ENCODE peak calls at places on chromosome 4, in five cellular contexts. F is ovary; W is cardiac muscle cell; O is neural progenitor cell; T is CD8-positive, alpha-beta T cell. S is an unnamed sample. For H3K4me1, the result is how much of the 10 kb centered on the place peaks cover.

GRCh38 chr4:108834787-108835384 is 72.0 kb upstream of the ETNPPL start:
- DNase-seq in W (peak), F (no peak), O (peak), T (no peak), S (no peak)

GRCh38 chr4:75845992-75846391 is 56.3 kb downstream of the PPEF2 start:
- DNase-seq in F (no peak), O (no peak), T (no peak), W (no peak), S (no peak)

GRCh38 chr4:106329027-106329618 is 12.8 kb downstream of the AIMP1 start:
- DNase-seq in O (peak), W (peak), T (no peak), F (no peak), S (no peak)

GRCh38 chr4:7109169-7109568 is 41.3 kb upstream of the GRPEL1 start:
- DNase-seq in W (no peak), O (no peak), T (no peak), F (no peak), S (no peak)

GRCh38 chr4:5474756-5475155 is 233.6 kb downstream of the EVC2 start:
- DNase-seq in O (no peak), F (no peak), T (no peak), W (no peak), S (no peak)

GRCh38 chr4:39480251-39480650 is 21.4 kb downstream of the LIAS start:
- DNase-seq in O (no peak), F (no peak), W (no peak), T (no peak), S (no peak)

GRCh38 chr4:40555176-40555900 is 74.3 kb downstream of the RBM47 start:
- DNase-seq in T (no peak), F (no peak), W (no peak), O (no peak), S (no peak)

GRCh38 chr4:31461425-31461824 is 741.3 kb downstream of the PCDH7 start:
- DNase-seq in F (no peak), O (no peak), T (no peak), W (no peak), S (no peak)

GRCh38 chr4:55396305-55397023 is 707 bp downstream of the TMEM165 start:
- DNase-seq in O (peak), F (peak), T (peak), W (peak), S (peak)

GRCh38 chr4:65033899-65034298 is 624.6 kb upstream of the TECRL start:
- DNase-seq in T (no peak), W (peak), O (no peak), F (no peak), S (no peak)

GRCh38 chr4:119087656-119088055 is 48.0 kb upstream of the MYOZ2 start:
- DNase-seq in O (no peak), F (no peak), W (no peak), T (no peak), S (no peak)

GRCh38 chr4:8198906-8199593 is at the start of gene SH3TC1:
- DNase-seq in F (peak), W (peak), T (peak), O (peak), S (peak)

GRCh38 chr4:56910172-56910967 is 2.7 kb downstream of the REST start:
- DNase-seq in O (peak), F (no peak), T (no peak), W (peak), S (no peak)

GRCh38 chr4:138199568-138200235 is 42.4 kb downstream of the SLC7A11 start:
- DNase-seq in T (no peak), W (no peak), O (no peak), F (no peak), S (no peak)

DNA sequence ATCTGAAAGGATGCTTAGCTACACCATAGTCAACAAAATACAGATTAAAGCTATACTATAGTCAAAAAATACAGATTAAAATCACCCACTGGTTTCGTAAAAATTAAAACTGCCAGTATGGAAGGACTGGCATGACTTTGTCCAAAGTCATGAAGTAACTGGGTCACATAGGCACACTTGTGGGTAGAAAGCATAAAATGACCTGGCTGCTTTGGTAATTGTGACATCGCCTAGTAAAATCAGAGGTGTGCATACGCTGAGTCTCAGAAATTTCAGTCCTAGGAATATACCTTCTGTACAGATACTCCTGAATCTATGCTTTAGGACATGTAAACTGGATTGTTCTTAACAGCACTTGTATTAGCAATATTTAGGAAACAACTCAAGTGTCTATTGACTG is 28.1 kb downstream of the CLNK start:
- DNase-seq in T (no peak), W (no peak), O (no peak), F (no peak), S (no peak)
- H3K4me1 ChIP-seq in T (under half), W (under half), O (under half), F (under half), S (under half)

GRCh38 chr4:162104459-162105124 is 59.2 kb downstream of the FSTL5 start:
- DNase-seq in T (no peak), F (no peak), W (no peak), O (no peak), S (no peak)
- H3K4me1 ChIP-seq in T (under half), F (under half), W (under half), O (under half), S (under half)

GRCh38 chr4:168868856-168869201 is 141.2 kb downstream of the CBR4 start:
- DNase-seq in O (no peak), T (no peak), W (no peak), F (no peak), S (no peak)

GRCh38 chr4:168865854-168866253 is 144.2 kb downstream of the CBR4 start:
- DNase-seq in O (no peak), W (no peak), T (no peak), F (no peak), S (no peak)

GRCh38 chr4:168867128-168867527 is 142.9 kb downstream of the CBR4 start:
- DNase-seq in T (no peak), O (no peak), F (no peak), W (no peak), S (no peak)

GRCh38 chr4:168866635-168867034 is 143.4 kb downstream of the CBR4 start:
- DNase-seq in F (no peak), O (no peak), W (no peak), T (no peak), S (no peak)

GRCh38 chr4:168868044-168868855 is 141.8 kb downstream of the CBR4 start:
- DNase-seq in O (no peak), F (no peak), T (no peak), W (no peak), S (no peak)
- H3K4me1 ChIP-seq in O (under half), F (under half), T (under half), W (under half), S (under half)

DNA sequence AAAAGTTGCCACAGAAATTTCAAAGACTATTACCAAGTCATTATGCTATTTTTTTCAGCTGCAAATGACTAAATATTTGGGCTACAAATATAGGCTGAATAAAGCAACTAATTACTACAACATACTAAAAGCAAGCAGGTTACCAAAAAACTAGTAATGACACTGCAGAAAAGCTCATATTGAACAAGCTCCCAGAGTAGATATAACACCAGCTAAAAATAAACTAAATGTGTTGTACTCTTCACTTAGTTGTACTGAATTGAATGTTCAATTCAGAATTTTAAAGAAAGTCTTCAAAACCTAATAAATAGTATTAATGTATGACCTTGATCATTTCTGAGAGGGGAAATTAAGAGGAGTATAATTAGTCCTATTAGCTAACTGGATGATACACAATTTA is 12.0 kb downstream of the ATP8A1 start:
- DNase-seq in O (no peak), W (no peak), F (no peak), T (no peak), S (no peak)
- H3K4me1 ChIP-seq in O (under half), W (under half), F (under half), T (half or more), S (under half)

GRCh38 chr4:47488706-47489105 is 3.6 kb downstream of the ATP10D start:
- DNase-seq in F (no peak), O (no peak), W (no peak), T (no peak), S (no peak)
- H3K4me1 ChIP-seq in F (under half), O (under half), W (under half), T (under half), S (half or more)

DNA sequence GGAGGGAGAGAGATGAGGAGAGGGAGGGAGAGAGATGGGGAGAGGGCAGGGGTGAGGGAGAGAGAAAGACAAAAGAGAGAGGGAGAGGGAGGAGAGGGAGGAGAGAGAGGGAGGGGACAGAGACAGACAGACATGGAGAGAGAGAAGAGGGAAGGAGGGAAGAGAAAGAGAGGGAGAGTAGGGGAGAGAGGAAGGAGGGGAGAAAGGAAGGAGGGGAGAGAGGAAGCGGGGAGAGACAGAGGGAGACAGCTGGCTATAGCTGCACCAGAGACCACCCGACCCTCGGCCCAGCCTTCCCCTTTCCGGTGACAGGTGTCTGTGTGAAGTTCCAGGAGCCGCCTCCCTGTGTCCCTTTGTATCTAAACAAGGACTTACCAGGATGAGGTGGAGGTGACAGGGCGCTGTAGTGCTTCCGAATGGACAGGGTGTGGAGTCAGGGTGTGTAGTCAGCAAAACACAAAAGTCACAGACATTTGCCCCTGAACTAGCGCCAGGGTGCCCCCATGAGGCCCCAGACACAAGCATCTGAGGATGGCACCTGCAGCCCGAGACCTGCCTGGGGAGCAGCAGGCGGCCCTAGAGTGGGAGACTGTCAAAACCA is 68.8 kb downstream of the ADRA2C start:
- DNase-seq in F (no peak), O (no peak), W (no peak), T (no peak), S (no peak)
- H3K4me1 ChIP-seq in F (under half), O (under half), W (under half), T (under half), S (under half)

GRCh38 chr4:42824278-42824977 is 68.1 kb upstream of the GRXCR1 start:
- DNase-seq in T (no peak), O (no peak), W (no peak), F (no peak), S (no peak)
- H3K4me1 ChIP-seq in T (under half), O (under half), W (under half), F (under half), S (under half)

DNA sequence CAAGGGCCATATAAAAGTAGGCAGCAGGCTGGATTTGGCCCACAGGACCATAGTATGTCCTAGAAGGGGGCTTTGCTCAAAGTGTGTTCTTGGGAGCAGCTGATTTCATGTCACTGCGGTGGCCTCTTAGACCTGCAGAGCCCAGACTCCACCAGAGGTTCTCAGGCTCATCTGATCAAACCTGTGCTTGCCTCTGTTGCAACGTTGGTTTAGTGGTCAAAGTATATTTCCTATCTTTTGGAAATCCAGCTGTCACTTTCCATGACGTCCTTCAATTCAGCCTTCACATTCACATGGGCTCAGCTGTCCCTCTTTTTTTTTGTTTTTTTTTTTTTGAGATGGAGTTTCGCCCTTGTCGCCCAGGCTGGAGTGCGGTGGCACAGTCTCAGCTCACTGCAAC is 34.6 kb upstream of the TENM3 start:
- DNase-seq in O (no peak), F (no peak), W (no peak), T (no peak), S (no peak)
- H3K4me1 ChIP-seq in O (under half), F (under half), W (under half), T (under half), S (under half)

GRCh38 chr4:61909031-61909430 is 708.9 kb downstream of the ADGRL3 start:
- DNase-seq in F (no peak), T (no peak), O (no peak), W (no peak), S (no peak)
- H3K4me1 ChIP-seq in F (under half), T (under half), O (under half), W (under half), S (under half)

S was measured in DND-41.